ENCODE peak calls at places on chromosomes 11 and 22, in four cellular contexts. C, X, W and H are unnamed samples.
A peak's percentile ranks its signal among the peaks of the same experiment; 100 is the strongest.

GRCh38 chr22:36364255-36365019 is 23.3 kb downstream of the MYH9 start:
- DNase-seq in X (no peak), W (no peak), C (no peak), H (peak; percentile 54)

GRCh38 chr11:61896665-61897386 is 5.5 kb upstream of the FADS3 start:
- DNase-seq in C (no peak), W (no peak), X (no peak), H (no peak)

GRCh38 chr22:20885017-20885556 is 26.3 kb downstream of the SNAP29 start:
- DNase-seq in W (no peak), X (no peak), C (no peak), H (no peak)

GRCh38 chr11:41665633-41666032 is 206.2 kb upstream of the LRRC4C start:
- DNase-seq in W (no peak), C (no peak), X (no peak), H (no peak)

GRCh38 chr11:32916361-32916760 is 23.8 kb downstream of the QSER1 start:
- DNase-seq in X (no peak), C (no peak), W (no peak), H (no peak)

GRCh38 chr11:12827929-12828812 is 153.9 kb downstream of the TEAD1 start:
- DNase-seq in W (peak; percentile 69), C (peak; percentile 70), X (peak; percentile 83), H (peak; percentile 75)

GRCh38 chr11:125343732-125344131 is 152.3 kb downstream of the FEZ1 start:
- DNase-seq in W (no peak), X (no peak), C (no peak), H (peak; percentile 39)

GRCh38 chr11:83583953-83584352 is 297.8 kb upstream of the CCDC90B start:
- DNase-seq in X (no peak), W (peak; percentile 62), C (no peak), H (peak; percentile 95)

GRCh38 chr11:129208863-129209262 is 16.7 kb upstream of the ARHGAP32 start:
- DNase-seq in X (no peak), C (no peak), W (no peak), H (peak; percentile 20)

GRCh38 chr11:23577296-23577695 is 717.0 kb upstream of the CCDC179 start:
- DNase-seq in X (peak; percentile 44), W (no peak), C (no peak), H (no peak)

GRCh38 chr11:29306527-29306926 is 710.3 kb downstream of the KCNA4 start:
- DNase-seq in W (peak; percentile 55), C (no peak), X (no peak), H (peak; percentile 85)

GRCh38 chr22:49367016-49367697 is 460.5 kb downstream of the BRD1 start:
- DNase-seq in C (peak; percentile 42), W (no peak), X (no peak), H (no peak)

GRCh38 chr22:35892192-35892591 is 136.4 kb downstream of the RBFOX2 start:
- DNase-seq in C (no peak), X (no peak), W (peak; percentile 54), H (peak; percentile 90)

GRCh38 chr11:66268953-66269906 is 791 bp downstream of the RAB1B start:
- DNase-seq in X (no peak), C (peak; percentile 66), W (peak; percentile 53), H (peak; percentile 62)

GRCh38 chr11:3213659-3214419 is 4.8 kb downstream of the MRGPRG start:
- DNase-seq in C (no peak), W (no peak), X (no peak), H (no peak)

GRCh38 chr22:35467788-35468187 is 67.8 kb downstream of the MCM5 start:
- DNase-seq in C (peak; percentile 72), W (no peak), X (no peak), H (peak; percentile 44)

GRCh38 chr22:49613108-49613507 is 214.6 kb downstream of the BRD1 start:
- DNase-seq in X (no peak), W (no peak), C (no peak), H (no peak)

GRCh38 chr11:81444306-81444705 is 1289.4 kb downstream of the FAM181B start:
- DNase-seq in C (peak; percentile 34), X (peak; percentile 53), W (no peak), H (no peak)

GRCh38 chr11:125373426-125374391 is 122.4 kb downstream of the FEZ1 start:
- DNase-seq in X (no peak), C (no peak), W (no peak), H (no peak)

GRCh38 chr11:66337103-66337899 is 1.1 kb upstream of the RIN1 start:
- DNase-seq in C (no peak), X (no peak), W (no peak), H (peak; percentile 55)

GRCh38 chr11:24755260-24755839 is 258.5 kb downstream of the LUZP2 start:
- DNase-seq in W (peak; percentile 64), C (no peak), X (no peak), H (no peak)

GRCh38 chr11:16741473-16741872 is 3.0 kb downstream of the C11orf58 start:
- DNase-seq in X (no peak), C (no peak), W (no peak), H (no peak)

GRCh38 chr22:31637938-31638618 is 23.9 kb downstream of the PISD start:
- DNase-seq in W (no peak), C (no peak), X (no peak), H (no peak)

GRCh38 chr11:86702387-86702983 is 30.1 kb upstream of the ME3 start:
- DNase-seq in W (no peak), C (no peak), X (no peak), H (no peak)

GRCh38 chr11:91686700-91687099 is 537.9 kb upstream of the FAT3 start:
- DNase-seq in W (peak; percentile 28), X (no peak), C (peak; percentile 9), H (no peak)

GRCh38 chr11:33959855-33960400 is 68.1 kb upstream of the LMO2 start:
- DNase-seq in X (no peak), C (no peak), W (no peak), H (no peak)

GRCh38 chr11:94671553-94672366 is 96.4 kb upstream of the AMOTL1 start:
- DNase-seq in X (no peak), C (no peak), W (peak; percentile 66), H (peak; percentile 65)

GRCh38 chr11:111303476-111303875 is 5.1 kb downstream of the POU2AF3 start:
- DNase-seq in W (peak; percentile 67), X (no peak), C (no peak), H (peak; percentile 23)

GRCh38 chr11:117172678-117173421 is 5.7 kb upstream of the SIDT2 start:
- DNase-seq in X (no peak), C (no peak), W (no peak), H (no peak)

GRCh38 chr11:44711772-44712608 is 14.8 kb upstream of the TSPAN18 start:
- DNase-seq in C (no peak), W (no peak), X (no peak), H (no peak)

GRCh38 chr11:108654994-108655631 is 9.8 kb upstream of the DDX10 start:
- DNase-seq in W (peak; percentile 86), X (peak; percentile 52), C (peak; percentile 55), H (peak; percentile 87)

GRCh38 chr11:79609511-79609910 is 168.7 kb upstream of the TENM4 start:
- DNase-seq in W (no peak), X (no peak), C (no peak), H (no peak)

GRCh38 chr11:1899100-1899499 is 7.4 kb upstream of the PRR33 start:
- DNase-seq in X (no peak), C (no peak), W (no peak), H (no peak)

GRCh38 chr22:32249231-32249630 is 5.9 kb downstream of the SLC5A4 start:
- DNase-seq in C (no peak), W (no peak), X (no peak), H (no peak)

GRCh38 chr11:62444271-62444833 is 25.5 kb downstream of the SCGB1A1 start:
- DNase-seq in C (peak; percentile 41), W (no peak), X (no peak), H (peak; percentile 90)

GRCh38 chr11:129853508-129854228 is 38.0 kb downstream of the TMEM45B start:
- DNase-seq in X (no peak), W (peak; percentile 99), C (no peak), H (peak; percentile 9)

GRCh38 chr22:27136596-27136995 is 479.2 kb downstream of the MIAT start:
- DNase-seq in X (no peak), C (no peak), W (no peak), H (no peak)

GRCh38 chr22:45499746-45500145 is 2.9 kb upstream of the FBLN1 start:
- DNase-seq in X (no peak), W (no peak), C (no peak), H (no peak)
- TF ChIP-seq EZH2 in X (no peak), W (no peak), C (no peak), H (no peak)

GRCh38 chr11:126450806-126451205 is 95.3 kb downstream of the ST3GAL4 start:
- DNase-seq in C (no peak), X (no peak), W (no peak), H (no peak)

GRCh38 chr11:126450198-126450597 is 94.7 kb downstream of the ST3GAL4 start:
- DNase-seq in X (no peak), C (no peak), W (no peak), H (no peak)

GRCh38 chr11:126451211-126451802 is 95.8 kb downstream of the ST3GAL4 start:
- DNase-seq in W (no peak), X (no peak), C (no peak), H (no peak)

GRCh38 chr11:126452256-126452655 is 96.8 kb downstream of the ST3GAL4 start:
- DNase-seq in W (no peak), X (no peak), C (no peak), H (no peak)

GRCh38 chr11:126452718-126453117 is 97.2 kb downstream of the ST3GAL4 start:
- DNase-seq in C (no peak), X (no peak), W (no peak), H (no peak)
- H3K9ac ChIP-seq in C (no peak overlapping the region), X (no peak overlapping the region), W (no peak overlapping the region), H (no peak overlapping the region)

DNA sequence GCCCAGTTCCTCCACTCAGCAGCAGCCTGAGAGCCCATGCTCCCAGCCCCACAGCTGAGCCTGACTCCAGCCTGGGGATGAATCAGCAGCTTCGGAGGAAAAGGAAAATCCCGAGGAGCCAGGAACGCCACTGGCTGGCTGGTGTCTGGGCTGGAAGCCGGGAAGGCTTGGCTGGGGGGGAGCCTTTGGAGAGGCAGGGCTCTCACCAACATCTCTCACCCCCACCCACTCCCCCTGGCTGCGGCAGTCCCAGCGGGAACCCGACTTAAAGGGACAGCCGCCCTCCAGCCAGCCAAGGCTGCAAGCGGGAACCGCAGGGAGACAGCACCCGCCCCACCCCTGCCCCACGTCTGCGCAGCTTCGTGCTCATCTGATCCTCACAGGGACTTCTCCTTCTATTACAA is 28.4 kb downstream of the KIAA0930 start:
- DNase-seq in X (no peak), C (peak; percentile 48), W (no peak), H (peak; percentile 97)
- TF ChIP-seq EZH2phosphoT487 in X (no peak), C (no peak), W (no peak), H (no peak)

DNA sequence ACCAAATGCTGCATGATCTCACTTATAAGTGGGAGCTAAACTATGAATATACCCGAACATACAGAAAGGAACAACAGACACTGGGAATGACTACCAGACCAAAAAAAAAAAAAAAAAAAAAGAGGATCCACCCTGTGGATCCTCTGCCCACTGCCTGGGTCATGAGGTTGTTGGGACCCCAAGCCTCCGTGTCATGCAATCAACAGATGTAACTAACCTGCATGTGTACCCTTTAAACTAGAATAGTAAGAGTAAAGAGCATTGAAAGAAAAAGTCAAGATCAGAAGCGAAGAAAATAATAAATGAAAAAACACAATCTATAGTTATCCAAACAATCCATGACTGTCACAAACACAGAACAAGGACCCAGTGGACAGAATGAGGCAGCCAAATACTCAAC is 109.5 kb upstream of the TOP3B start:
- DNase-seq in X (no peak), W (no peak), C (no peak), H (no peak)
- TF ChIP-seq EZH2 in X (no peak), W (no peak), C (no peak), H (no peak)